ENCODE peak calls at places on chromosome 4, in nine cellular contexts. T is SK-N-SH, P is GM23248, O is neural progenitor cell, H is HCT116, B is MM.1S, J is OCI-LY7, E is PC-3, Q is hepatocyte. M is an unnamed sample.

GRCh38 chr4:83389756-83390505 is 55.3 kb upstream of the HPSE start:
- DNase-seq in O (no peak), B (no peak), P (no peak), J (no peak), T (no peak), H (no peak), Q (no peak), E (no peak), M (peak)

GRCh38 chr4:96874657-96875056 is 1034.8 kb downstream of the PDHA2 start:
- DNase-seq in E (no peak), J (no peak), B (no peak), T (no peak), O (no peak), P (no peak), H (no peak), Q (no peak), M (peak)

GRCh38 chr4:185582651-185583400 is 47.5 kb upstream of the PDLIM3 start:
- DNase-seq in O (peak), B (no peak), Q (no peak), H (no peak), T (no peak), J (no peak), P (no peak), E (no peak), M (no peak)

GRCh38 chr4:42519803-42520417 is 122.6 kb downstream of the SHISA3 start:
- DNase-seq in P (peak), J (peak), B (peak), E (peak), H (peak), Q (peak), O (peak), T (peak), M (peak)

GRCh38 chr4:153432971-153433752 is 33.0 kb upstream of the TMEM131L start:
- DNase-seq in E (peak), P (peak), H (peak), J (peak), T (no peak), Q (peak), O (peak), B (peak), M (peak)

GRCh38 chr4:84582988-84583870 is at the start of gene CDS1:
- DNase-seq in Q (peak), O (peak), J (no peak), B (no peak), H (no peak), T (peak), P (peak), E (peak), M (peak)

GRCh38 chr4:1792158-1792831 is 798 bp upstream of the FGFR3 start:
- DNase-seq in H (no peak), Q (no peak), E (no peak), P (no peak), T (no peak), B (no peak), O (no peak), J (no peak), M (no peak)

GRCh38 chr4:76624271-76624681 is 189.2 kb downstream of the SHROOM3 start:
- DNase-seq in T (no peak), Q (peak), B (no peak), H (no peak), O (peak), P (peak), E (peak), J (no peak), M (peak)

GRCh38 chr4:120692964-120693363 is 229.6 kb downstream of the PRDM5 start:
- DNase-seq in Q (peak), O (no peak), J (no peak), H (peak), P (peak), B (no peak), T (no peak), E (peak), M (no peak)

GRCh38 chr4:156132196-156132595 is 178.5 kb upstream of the CTSO start:
- DNase-seq in Q (no peak), H (no peak), E (no peak), T (no peak), O (no peak), P (peak), J (no peak), B (no peak), M (no peak)

GRCh38 chr4:140372607-140373327 is 679 bp upstream of the SCOC start:
- DNase-seq in J (peak), Q (peak), B (peak), E (peak), T (peak), P (peak), O (peak), H (peak), M (peak)

GRCh38 chr4:107800058-107800457 is 24.7 kb upstream of the SGMS2 start:
- DNase-seq in E (no peak), P (no peak), O (no peak), Q (no peak), T (no peak), J (no peak), B (no peak), H (no peak), M (no peak)

GRCh38 chr4:25978327-25978726 is 64.3 kb downstream of the SMIM20 start:
- DNase-seq in Q (no peak), T (no peak), O (no peak), J (no peak), E (no peak), B (no peak), H (no peak), P (no peak), M (no peak)

GRCh38 chr4:76659103-76659490 is 224.1 kb downstream of the SHROOM3 start:
- DNase-seq in J (no peak), B (no peak), T (no peak), O (no peak), Q (no peak), E (no peak), H (no peak), P (no peak), M (no peak)

GRCh38 chr4:182062936-182063335 is 180.3 kb upstream of the TENM3 start:
- DNase-seq in T (no peak), B (peak), H (no peak), O (no peak), Q (peak), J (no peak), P (peak), E (peak), M (no peak)

GRCh38 chr4:56234098-56234497 is 153.2 kb downstream of the AASDH start:
- DNase-seq in B (no peak), P (no peak), T (peak), J (no peak), Q (no peak), E (no peak), O (no peak), H (no peak), M (no peak)

GRCh38 chr4:25775166-25775565 is 87.6 kb downstream of the SEL1L3 start:
- DNase-seq in E (no peak), Q (no peak), P (peak), O (no peak), J (no peak), T (no peak), H (no peak), B (no peak), M (no peak)

GRCh38 chr4:173418636-173419035 is 19.7 kb upstream of the SCRG1 start:
- DNase-seq in T (no peak), J (no peak), P (no peak), H (no peak), Q (no peak), O (no peak), B (no peak), E (peak), M (no peak)

GRCh38 chr4:42167709-42168108 is 15.3 kb upstream of the BEND4 start:
- DNase-seq in H (no peak), T (no peak), O (no peak), B (peak), E (no peak), Q (no peak), J (no peak), P (no peak), M (no peak)

GRCh38 chr4:78748361-78748760 is 27.8 kb upstream of the BMP2K start:
- DNase-seq in E (no peak), H (no peak), O (no peak), P (peak), Q (no peak), T (no peak), J (no peak), B (no peak), M (peak)

GRCh38 chr4:114659386-114660008 is 60.9 kb downstream of the UGT8 start:
- DNase-seq in B (peak), O (peak), Q (peak), H (peak), E (peak), P (peak), T (peak), J (peak), M (peak)

GRCh38 chr4:52288212-52288611 is 237.1 kb downstream of the SPATA18 start:
- DNase-seq in J (no peak), P (no peak), B (no peak), H (no peak), Q (no peak), O (no peak), E (no peak), T (no peak), M (no peak)

GRCh38 chr4:164989464-164989863 is 12.0 kb upstream of the TRIM61 start:
- DNase-seq in J (no peak), O (no peak), T (no peak), E (no peak), Q (no peak), B (no peak), P (no peak), H (no peak), M (no peak)

GRCh38 chr4:72468904-72469502 is 100.0 kb downstream of the ADAMTS3 start:
- DNase-seq in T (no peak), O (peak), H (peak), Q (peak), E (peak), P (peak), J (peak), B (peak), M (peak)

GRCh38 chr4:75637827-75638226 is 7.5 kb upstream of the CDKL2 start:
- DNase-seq in T (no peak), H (no peak), J (no peak), E (no peak), Q (no peak), P (no peak), B (no peak), O (no peak), M (no peak)

GRCh38 chr4:168917150-168917779 is 92.8 kb downstream of the CBR4 start:
- DNase-seq in T (peak), B (peak), O (peak), H (peak), Q (peak), J (peak), P (peak), E (peak), M (peak)

GRCh38 chr4:185201983-185202962 is 1.5 kb downstream of the CFAP97 start:
- DNase-seq in O (peak), Q (no peak), J (peak), T (peak), P (peak), H (no peak), E (no peak), B (no peak), M (peak)

GRCh38 chr4:176298664-176299063 is 21.1 kb upstream of the SPCS3 start:
- DNase-seq in H (no peak), B (peak), P (no peak), E (no peak), J (peak), Q (no peak), T (no peak), O (no peak), M (no peak)

GRCh38 chr4:94409947-94410346 is 41.8 kb upstream of the PDLIM5 start:
- DNase-seq in J (no peak), E (no peak), P (peak), B (no peak), T (no peak), Q (no peak), H (no peak), O (no peak), M (no peak)

GRCh38 chr4:56655627-56656345 is 25.3 kb downstream of the HOPX start:
- DNase-seq in O (peak), E (no peak), J (no peak), B (no peak), Q (peak), H (no peak), P (peak), T (peak), M (peak)

GRCh38 chr4:36283912-36284465 is 2.6 kb downstream of the DTHD1 start:
- DNase-seq in Q (no peak), J (no peak), T (no peak), O (no peak), H (no peak), E (no peak), P (no peak), B (no peak), M (no peak)

GRCh38 chr4:36281384-36282106 is at the start of gene DTHD1:
- DNase-seq in J (no peak), T (no peak), B (no peak), P (no peak), Q (no peak), O (no peak), E (peak), H (no peak), M (no peak)

GRCh38 chr4:36277533-36277932 is 3.9 kb upstream of the DTHD1 start:
- DNase-seq in J (no peak), H (no peak), O (no peak), Q (no peak), E (no peak), T (no peak), P (no peak), B (no peak), M (no peak)

GRCh38 chr4:36278789-36279188 is 2.6 kb upstream of the DTHD1 start:
- DNase-seq in T (no peak), J (no peak), B (no peak), E (no peak), O (no peak), Q (no peak), P (no peak), H (no peak), M (no peak)

GRCh38 chr4:36280555-36280954 is 861 bp upstream of the DTHD1 start:
- DNase-seq in Q (no peak), P (no peak), O (peak), E (no peak), T (no peak), H (no peak), B (no peak), J (no peak), M (peak)
- TF ChIP-seq EZH2phosphoT487 in Q (no peak), P (no peak), O (no peak), E (no peak), T (no peak), H (no peak), B (no peak), J (no peak), M (no peak)

GRCh38 chr4:39626261-39626660 is 12.4 kb downstream of the SMIM14 start:
- DNase-seq in B (no peak), P (no peak), E (no peak), H (no peak), J (peak), O (no peak), T (no peak), Q (no peak), M (no peak)
- TF ChIP-seq EZH2phosphoT487 in B (no peak), P (no peak), E (no peak), H (no peak), J (no peak), O (no peak), T (no peak), Q (no peak), M (no peak)

GRCh38 chr4:11495291-11495690 is 66.6 kb upstream of the HS3ST1 start:
- DNase-seq in T (no peak), H (no peak), E (no peak), O (no peak), Q (no peak), B (no peak), J (no peak), P (no peak), M (no peak)

GRCh38 chr4:11496313-11496956 is 67.7 kb upstream of the HS3ST1 start:
- DNase-seq in Q (no peak), B (no peak), T (no peak), H (no peak), J (no peak), O (peak), P (no peak), E (peak), M (no peak)

GRCh38 chr4:11497212-11497806 is 68.6 kb upstream of the HS3ST1 start:
- DNase-seq in O (no peak), H (no peak), E (peak), Q (no peak), J (no peak), T (no peak), B (no peak), P (no peak), M (peak)

GRCh38 chr4:11495818-11496217 is 67.1 kb upstream of the HS3ST1 start:
- DNase-seq in J (no peak), B (no peak), T (no peak), H (no peak), Q (no peak), O (no peak), P (no peak), E (no peak), M (no peak)

GRCh38 chr4:11497972-11498371 is 69.3 kb upstream of the HS3ST1 start:
- DNase-seq in P (no peak), T (no peak), E (peak), Q (no peak), H (peak), O (no peak), J (no peak), B (no peak), M (peak)
- TF ChIP-seq EZH2phosphoT487 in P (no peak), T (no peak), E (no peak), Q (no peak), H (no peak), O (no peak), J (no peak), B (no peak), M (no peak)

DNA sequence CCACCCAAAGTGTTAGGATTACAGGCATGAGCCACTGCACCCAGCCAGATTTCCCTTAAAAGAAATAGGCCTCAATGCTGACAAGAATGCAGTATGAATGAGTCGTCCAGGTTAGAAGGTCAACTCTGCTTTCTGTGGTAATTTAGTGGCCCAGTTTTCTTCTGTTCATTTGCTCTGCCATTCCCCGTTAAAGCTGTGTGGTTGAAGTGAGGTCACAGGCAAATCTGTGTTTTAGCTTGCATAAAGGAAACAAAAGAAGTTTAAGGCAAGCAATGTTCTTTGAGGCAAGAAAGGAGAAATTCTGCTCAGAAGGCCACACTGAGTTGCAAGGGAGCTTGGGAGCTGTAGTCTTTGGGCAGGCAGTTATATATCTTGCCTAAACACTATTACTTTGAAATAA is 176.8 kb downstream of the LARP7 start:
- DNase-seq in P (peak), H (no peak), O (no peak), T (no peak), E (no peak), J (no peak), B (no peak), Q (no peak), M (no peak)
- TF ChIP-seq EZH2phosphoT487 in P (no peak), H (no peak), O (no peak), T (no peak), E (no peak), J (no peak), B (no peak), Q (no peak), M (no peak)

DNA sequence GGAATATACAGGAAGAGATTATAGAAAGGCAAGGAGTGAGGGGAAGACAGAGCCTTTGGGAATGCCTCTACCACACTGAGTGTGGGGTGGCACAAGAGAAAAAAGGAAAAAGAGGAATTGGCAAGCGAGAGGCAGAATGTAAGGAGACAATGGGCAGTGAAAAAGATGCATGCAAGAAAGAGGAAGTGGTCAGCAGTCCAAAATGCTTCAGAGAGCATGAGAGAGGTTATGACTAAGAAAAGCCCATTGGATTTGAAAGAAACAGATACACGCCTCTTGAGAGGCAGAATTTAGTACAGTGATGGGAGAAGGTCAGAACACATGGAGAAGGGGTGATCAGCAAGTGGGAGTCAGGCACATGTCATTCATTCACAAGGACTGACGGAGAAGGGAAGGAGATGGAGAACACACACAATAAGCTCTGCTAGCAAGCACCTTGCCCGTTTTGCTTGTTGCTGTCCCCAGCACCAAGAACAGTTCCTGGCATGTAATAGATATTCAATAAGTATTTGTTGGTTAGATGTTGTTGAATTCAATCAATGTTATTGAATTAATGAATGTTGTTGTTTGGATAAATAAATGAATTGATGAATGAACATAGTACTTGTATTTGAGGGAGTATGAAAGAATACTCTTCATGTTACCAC is 6.3 kb downstream of the DCHS2 start:
- DNase-seq in O (no peak), B (no peak), T (no peak), P (no peak), H (no peak), Q (no peak), J (peak), E (no peak), M (no peak)
- TF ChIP-seq EZH2phosphoT487 in O (no peak), B (no peak), T (no peak), P (no peak), H (no peak), Q (no peak), J (no peak), E (no peak), M (no peak)

DNA sequence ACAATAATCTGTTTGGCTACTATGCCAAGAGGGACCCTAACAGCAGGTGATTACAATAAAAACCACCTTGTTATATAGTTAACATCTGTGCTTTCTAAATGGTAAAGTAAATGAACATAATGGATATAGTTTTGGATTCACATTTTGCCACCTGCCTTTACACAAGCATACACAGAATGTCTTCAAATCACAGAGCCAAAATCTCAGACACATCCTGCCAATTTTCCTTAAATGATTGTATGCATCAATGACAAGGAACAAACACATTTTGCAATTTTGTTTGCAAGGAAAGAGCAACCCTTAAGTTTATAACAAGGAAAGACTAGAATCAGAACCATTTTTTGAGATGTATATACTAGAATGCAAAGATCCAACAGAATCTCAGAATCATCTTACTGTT is 334.2 kb downstream of the FSTL5 start:
- DNase-seq in E (no peak), H (no peak), B (no peak), J (no peak), P (no peak), Q (no peak), O (no peak), T (no peak), M (no peak)
- TF ChIP-seq EZH2phosphoT487 in E (no peak), H (no peak), B (no peak), J (no peak), P (no peak), Q (no peak), O (no peak), T (no peak), M (no peak)

DNA sequence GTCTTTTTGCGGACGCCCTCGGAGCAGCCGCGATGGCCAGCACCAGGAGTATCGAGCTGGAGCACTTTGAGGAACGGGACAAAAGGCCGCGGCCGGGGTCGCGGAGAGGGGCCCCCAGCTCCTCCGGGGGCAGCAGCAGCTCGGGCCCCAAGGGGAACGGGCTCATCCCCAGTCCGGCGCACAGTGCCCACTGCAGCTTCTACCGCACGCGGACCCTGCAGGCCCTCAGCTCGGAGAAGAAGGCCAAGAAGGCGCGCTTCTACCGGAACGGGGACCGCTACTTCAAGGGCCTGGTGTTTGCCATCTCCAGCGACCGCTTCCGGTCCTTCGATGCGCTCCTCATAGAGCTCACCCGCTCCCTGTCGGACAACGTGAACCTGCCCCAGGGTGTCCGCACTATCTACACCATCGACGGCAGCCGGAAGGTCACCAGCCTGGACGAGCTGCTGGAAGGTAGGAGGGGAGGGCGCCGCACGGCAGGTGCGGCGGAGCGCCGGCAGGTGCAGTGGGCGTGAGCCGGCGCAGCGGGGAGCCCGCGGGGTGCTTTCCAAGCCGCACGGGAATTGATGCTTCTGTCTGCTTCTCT is 844 bp downstream of the DCLK2 start:
- DNase-seq in Q (peak), B (peak), O (peak), T (peak), P (peak), H (no peak), E (peak), J (no peak), M (peak)
- TF ChIP-seq EZH2phosphoT487 in Q (no peak), B (no peak), O (peak), T (no peak), P (no peak), H (no peak), E (no peak), J (no peak), M (no peak)